ENCODE peak calls at places on chromosomes 16 and 17, in four cellular contexts. E is T-helper 9 cell; R is stimulated activated CD4-positive, alpha-beta T cell treated with anti-CD3 and anti-CD28 coated beads, Interleukin-15, amount 100 ng/mL, for 48 hours; A is amniotic stem cell. V is an unnamed sample.

GRCh38 chr16:28013392-28013791 is 50.1 kb downstream of the GSG1L start:
- DNase-seq in E (no peak), A (no peak), R (no peak), V (no peak)

GRCh38 chr16:25988089-25988488 is 296.3 kb downstream of the HS3ST4 start:
- DNase-seq in A (no peak), E (no peak), R (no peak), V (no peak)

GRCh38 chr16:85462405-85463227 is 150.5 kb upstream of the GSE1 start:
- DNase-seq in R (no peak), A (no peak), E (peak; percentile 12), V (no peak)

GRCh38 chr17:81207610-81208581 is 14.9 kb downstream of the CEP131 start:
- DNase-seq in R (no peak), A (no peak), E (no peak), V (no peak)

GRCh38 chr16:17470871-17471744 is at the start of gene XYLT1:
- DNase-seq in A (peak; percentile 89), R (peak; percentile 49), E (peak; percentile 53), V (peak; percentile 16)

GRCh38 chr16:2160915-2161551 is 5.5 kb downstream of the TRAF7 start:
- DNase-seq in A (no peak), R (no peak), E (no peak), V (no peak)

GRCh38 chr17:35254107-35254802 is 11.4 kb downstream of the SLFN5 start:
- DNase-seq in R (no peak), A (peak; percentile 93), E (no peak), V (peak; percentile 77)

GRCh38 chr16:17567455-17567854 is 96.7 kb upstream of the XYLT1 start:
- DNase-seq in E (no peak), R (no peak), A (no peak), V (no peak)

V was measured in retinal pigment epithelial cell.